ENCODE peak calls at places on chromosomes 7 and 10, in eight cellular contexts. One of them, this sample, is unnamed.

GRCh38 chr10:132148261-132149251 is 38.2 kb upstream of the DPYSL4 start:
- DNase-seq in NAMALWA: no peak
- DNase-seq in stimulated activated CD4-positive, alpha-beta T cell treated with anti-CD3 and anti-CD28 coated beads, Interleukin-1b, Interleukin-23, amount 100 ng/mL, for 4 hours: no peak
- DNase-seq in foreskin fibroblast: no peak
- DNase-seq in body of pancreas: peak; percentile 8
- DNase-seq in activated T-helper 1 cell treated with anti-CD3 and anti-CD28 coated beads, Interleukin-2, amount 50 U/mL, for 16 hours: no peak
- DNase-seq in osteoblast: no peak
- DNase-seq in NCI-H524: no peak
- DNase-seq in this sample: no peak

GRCh38 chr10:80078448-80079311 is at the start of gene TMEM254:
- DNase-seq in stimulated activated CD4-positive, alpha-beta T cell treated with anti-CD3 and anti-CD28 coated beads, Interleukin-1b, Interleukin-23, amount 100 ng/mL, for 4 hours: peak; percentile 84
- DNase-seq in body of pancreas: peak; percentile 94
- DNase-seq in osteoblast: peak; percentile 96
- DNase-seq in activated T-helper 1 cell treated with anti-CD3 and anti-CD28 coated beads, Interleukin-2, amount 50 U/mL, for 16 hours: peak; percentile 73
- DNase-seq in NCI-H524: peak; percentile 54
- DNase-seq in NAMALWA: peak; percentile 79
- DNase-seq in foreskin fibroblast: peak; percentile 87
- DNase-seq in this sample: peak; percentile 83

GRCh38 chr7:42914009-42914725 is 2.3 kb upstream of the C7orf25 start:
- DNase-seq in foreskin fibroblast: no peak
- DNase-seq in osteoblast: peak; percentile 68
- DNase-seq in NCI-H524: no peak
- DNase-seq in activated T-helper 1 cell treated with anti-CD3 and anti-CD28 coated beads, Interleukin-2, amount 50 U/mL, for 16 hours: no peak
- DNase-seq in stimulated activated CD4-positive, alpha-beta T cell treated with anti-CD3 and anti-CD28 coated beads, Interleukin-1b, Interleukin-23, amount 100 ng/mL, for 4 hours: no peak
- DNase-seq in NAMALWA: no peak
- DNase-seq in body of pancreas: no peak
- DNase-seq in this sample: no peak

GRCh38 chr7:47941136-47941844 is 7.0 kb downstream of the PKD1L1 start:
- DNase-seq in NCI-H524: no peak
- DNase-seq in NAMALWA: no peak
- DNase-seq in activated T-helper 1 cell treated with anti-CD3 and anti-CD28 coated beads, Interleukin-2, amount 50 U/mL, for 16 hours: no peak
- DNase-seq in body of pancreas: no peak
- DNase-seq in foreskin fibroblast: peak; percentile 83
- DNase-seq in osteoblast: peak; percentile 95
- DNase-seq in stimulated activated CD4-positive, alpha-beta T cell treated with anti-CD3 and anti-CD28 coated beads, Interleukin-1b, Interleukin-23, amount 100 ng/mL, for 4 hours: no peak
- DNase-seq in this sample: peak; percentile 43

GRCh38 chr10:132257271-132257670 is 50.5 kb downstream of the STK32C start:
- DNase-seq in NCI-H524: no peak
- DNase-seq in NAMALWA: no peak
- DNase-seq in body of pancreas: no peak
- DNase-seq in stimulated activated CD4-positive, alpha-beta T cell treated with anti-CD3 and anti-CD28 coated beads, Interleukin-1b, Interleukin-23, amount 100 ng/mL, for 4 hours: peak; percentile 5
- DNase-seq in osteoblast: peak; percentile 100
- DNase-seq in activated T-helper 1 cell treated with anti-CD3 and anti-CD28 coated beads, Interleukin-2, amount 50 U/mL, for 16 hours: no peak
- DNase-seq in foreskin fibroblast: peak; percentile 50
- DNase-seq in this sample: peak; percentile 6

GRCh38 chr7:159102681-159103381 is 41.8 kb downstream of the VIPR2 start:
- DNase-seq in osteoblast: peak; percentile 73
- DNase-seq in foreskin fibroblast: no peak
- DNase-seq in body of pancreas: peak; percentile 9
- DNase-seq in activated T-helper 1 cell treated with anti-CD3 and anti-CD28 coated beads, Interleukin-2, amount 50 U/mL, for 16 hours: no peak
- DNase-seq in NAMALWA: no peak
- DNase-seq in stimulated activated CD4-positive, alpha-beta T cell treated with anti-CD3 and anti-CD28 coated beads, Interleukin-1b, Interleukin-23, amount 100 ng/mL, for 4 hours: no peak
- DNase-seq in NCI-H524: no peak
- DNase-seq in this sample: no peak

GRCh38 chr10:119315128-119316001 is 108.0 kb downstream of the GRK5 start:
- DNase-seq in activated T-helper 1 cell treated with anti-CD3 and anti-CD28 coated beads, Interleukin-2, amount 50 U/mL, for 16 hours: peak; percentile 27
- DNase-seq in stimulated activated CD4-positive, alpha-beta T cell treated with anti-CD3 and anti-CD28 coated beads, Interleukin-1b, Interleukin-23, amount 100 ng/mL, for 4 hours: peak; percentile 63
- DNase-seq in osteoblast: peak; percentile 97
- DNase-seq in foreskin fibroblast: peak; percentile 85
- DNase-seq in NAMALWA: peak; percentile 27
- DNase-seq in NCI-H524: no peak
- DNase-seq in body of pancreas: no peak
- DNase-seq in this sample: peak; percentile 89

GRCh38 chr10:22252801-22253577 is 35.2 kb upstream of the EBLN1 start:
- DNase-seq in NAMALWA: no peak
- DNase-seq in stimulated activated CD4-positive, alpha-beta T cell treated with anti-CD3 and anti-CD28 coated beads, Interleukin-1b, Interleukin-23, amount 100 ng/mL, for 4 hours: peak; percentile 23
- DNase-seq in body of pancreas: peak; percentile 24
- DNase-seq in osteoblast: peak; percentile 73
- DNase-seq in NCI-H524: no peak
- DNase-seq in foreskin fibroblast: no peak
- DNase-seq in activated T-helper 1 cell treated with anti-CD3 and anti-CD28 coated beads, Interleukin-2, amount 50 U/mL, for 16 hours: peak; percentile 32
- DNase-seq in this sample: no peak

GRCh38 chr7:99270702-99271101 is 1.9 kb upstream of the MYH16 start:
- DNase-seq in NAMALWA: no peak
- DNase-seq in activated T-helper 1 cell treated with anti-CD3 and anti-CD28 coated beads, Interleukin-2, amount 50 U/mL, for 16 hours: no peak
- DNase-seq in osteoblast: no peak
- DNase-seq in NCI-H524: no peak
- DNase-seq in foreskin fibroblast: no peak
- DNase-seq in stimulated activated CD4-positive, alpha-beta T cell treated with anti-CD3 and anti-CD28 coated beads, Interleukin-1b, Interleukin-23, amount 100 ng/mL, for 4 hours: no peak
- DNase-seq in body of pancreas: no peak
- DNase-seq in this sample: no peak

GRCh38 chr10:77506517-77506916 is 131.1 kb downstream of the KCNMA1 start:
- DNase-seq in NCI-H524: no peak
- DNase-seq in stimulated activated CD4-positive, alpha-beta T cell treated with anti-CD3 and anti-CD28 coated beads, Interleukin-1b, Interleukin-23, amount 100 ng/mL, for 4 hours: no peak
- DNase-seq in activated T-helper 1 cell treated with anti-CD3 and anti-CD28 coated beads, Interleukin-2, amount 50 U/mL, for 16 hours: no peak
- DNase-seq in foreskin fibroblast: no peak
- DNase-seq in body of pancreas: no peak
- DNase-seq in NAMALWA: no peak
- DNase-seq in osteoblast: no peak
- DNase-seq in this sample: no peak

GRCh38 chr7:139065323-139065722 is 29.5 kb upstream of the ZC3HAV1L start:
- DNase-seq in NCI-H524: no peak
- DNase-seq in NAMALWA: no peak
- DNase-seq in body of pancreas: no peak
- DNase-seq in foreskin fibroblast: no peak
- DNase-seq in stimulated activated CD4-positive, alpha-beta T cell treated with anti-CD3 and anti-CD28 coated beads, Interleukin-1b, Interleukin-23, amount 100 ng/mL, for 4 hours: no peak
- DNase-seq in osteoblast: no peak
- DNase-seq in activated T-helper 1 cell treated with anti-CD3 and anti-CD28 coated beads, Interleukin-2, amount 50 U/mL, for 16 hours: no peak
- DNase-seq in this sample: no peak

GRCh38 chr10:132616170-132616994 is 78.8 kb downstream of the INPP5A start:
- DNase-seq in NAMALWA: no peak
- DNase-seq in stimulated activated CD4-positive, alpha-beta T cell treated with anti-CD3 and anti-CD28 coated beads, Interleukin-1b, Interleukin-23, amount 100 ng/mL, for 4 hours: peak; percentile 27
- DNase-seq in body of pancreas: peak; percentile 7
- DNase-seq in NCI-H524: no peak
- DNase-seq in osteoblast: no peak
- DNase-seq in activated T-helper 1 cell treated with anti-CD3 and anti-CD28 coated beads, Interleukin-2, amount 50 U/mL, for 16 hours: peak; percentile 15
- DNase-seq in foreskin fibroblast: no peak
- DNase-seq in this sample: no peak

GRCh38 chr10:70355234-70356021 is 27.0 kb downstream of the LRRC20 start:
- DNase-seq in activated T-helper 1 cell treated with anti-CD3 and anti-CD28 coated beads, Interleukin-2, amount 50 U/mL, for 16 hours: no peak
- DNase-seq in foreskin fibroblast: no peak
- DNase-seq in stimulated activated CD4-positive, alpha-beta T cell treated with anti-CD3 and anti-CD28 coated beads, Interleukin-1b, Interleukin-23, amount 100 ng/mL, for 4 hours: no peak
- DNase-seq in NAMALWA: peak; percentile 40
- DNase-seq in body of pancreas: no peak
- DNase-seq in NCI-H524: no peak
- DNase-seq in osteoblast: no peak
- DNase-seq in this sample: no peak

GRCh38 chr10:14584643-14585042 is 190.1 kb downstream of the FAM107B start:
- DNase-seq in osteoblast: no peak
- DNase-seq in foreskin fibroblast: no peak
- DNase-seq in NCI-H524: no peak
- DNase-seq in stimulated activated CD4-positive, alpha-beta T cell treated with anti-CD3 and anti-CD28 coated beads, Interleukin-1b, Interleukin-23, amount 100 ng/mL, for 4 hours: no peak
- DNase-seq in NAMALWA: peak; percentile 33
- DNase-seq in activated T-helper 1 cell treated with anti-CD3 and anti-CD28 coated beads, Interleukin-2, amount 50 U/mL, for 16 hours: no peak
- DNase-seq in body of pancreas: no peak
- DNase-seq in this sample: no peak

GRCh38 chr7:108235451-108236061 is 105.4 kb upstream of the LAMB4 start:
- DNase-seq in body of pancreas: peak; percentile 46
- DNase-seq in osteoblast: peak; percentile 37
- DNase-seq in NCI-H524: no peak
- DNase-seq in activated T-helper 1 cell treated with anti-CD3 and anti-CD28 coated beads, Interleukin-2, amount 50 U/mL, for 16 hours: no peak
- DNase-seq in stimulated activated CD4-positive, alpha-beta T cell treated with anti-CD3 and anti-CD28 coated beads, Interleukin-1b, Interleukin-23, amount 100 ng/mL, for 4 hours: no peak
- DNase-seq in foreskin fibroblast: peak; percentile 40
- DNase-seq in NAMALWA: no peak
- DNase-seq in this sample: no peak

GRCh38 chr10:30725661-30726060 is 96.1 kb upstream of the LYZL2 start:
- DNase-seq in foreskin fibroblast: no peak
- DNase-seq in activated T-helper 1 cell treated with anti-CD3 and anti-CD28 coated beads, Interleukin-2, amount 50 U/mL, for 16 hours: no peak
- DNase-seq in NAMALWA: no peak
- DNase-seq in osteoblast: no peak
- DNase-seq in stimulated activated CD4-positive, alpha-beta T cell treated with anti-CD3 and anti-CD28 coated beads, Interleukin-1b, Interleukin-23, amount 100 ng/mL, for 4 hours: no peak
- DNase-seq in NCI-H524: no peak
- DNase-seq in body of pancreas: no peak
- DNase-seq in this sample: no peak

GRCh38 chr7:111509298-111509697 is 53.0 kb downstream of the IMMP2L start:
- DNase-seq in foreskin fibroblast: no peak
- DNase-seq in activated T-helper 1 cell treated with anti-CD3 and anti-CD28 coated beads, Interleukin-2, amount 50 U/mL, for 16 hours: no peak
- DNase-seq in NAMALWA: no peak
- DNase-seq in body of pancreas: no peak
- DNase-seq in stimulated activated CD4-positive, alpha-beta T cell treated with anti-CD3 and anti-CD28 coated beads, Interleukin-1b, Interleukin-23, amount 100 ng/mL, for 4 hours: no peak
- DNase-seq in NCI-H524: no peak
- DNase-seq in osteoblast: no peak
- DNase-seq in this sample: no peak

GRCh38 chr7:157496426-157497275 is 159.8 kb downstream of the DNAJB6 start:
- DNase-seq in body of pancreas: no peak
- DNase-seq in osteoblast: peak; percentile 62
- DNase-seq in NCI-H524: no peak
- DNase-seq in NAMALWA: no peak
- DNase-seq in foreskin fibroblast: no peak
- DNase-seq in activated T-helper 1 cell treated with anti-CD3 and anti-CD28 coated beads, Interleukin-2, amount 50 U/mL, for 16 hours: no peak
- DNase-seq in stimulated activated CD4-positive, alpha-beta T cell treated with anti-CD3 and anti-CD28 coated beads, Interleukin-1b, Interleukin-23, amount 100 ng/mL, for 4 hours: no peak
- DNase-seq in this sample: no peak

GRCh38 chr7:151014950-151015349 is 9.3 kb downstream of the ATG9B start:
- DNase-seq in NAMALWA: peak; percentile 36
- DNase-seq in body of pancreas: no peak
- DNase-seq in osteoblast: peak; percentile 87
- DNase-seq in stimulated activated CD4-positive, alpha-beta T cell treated with anti-CD3 and anti-CD28 coated beads, Interleukin-1b, Interleukin-23, amount 100 ng/mL, for 4 hours: no peak
- DNase-seq in activated T-helper 1 cell treated with anti-CD3 and anti-CD28 coated beads, Interleukin-2, amount 50 U/mL, for 16 hours: no peak
- DNase-seq in foreskin fibroblast: no peak
- DNase-seq in NCI-H524: no peak
- DNase-seq in this sample: no peak

GRCh38 chr7:25384820-25385560 is 156.7 kb upstream of the NPVF start:
- DNase-seq in stimulated activated CD4-positive, alpha-beta T cell treated with anti-CD3 and anti-CD28 coated beads, Interleukin-1b, Interleukin-23, amount 100 ng/mL, for 4 hours: no peak
- DNase-seq in osteoblast: no peak
- DNase-seq in foreskin fibroblast: no peak
- DNase-seq in NAMALWA: no peak
- DNase-seq in activated T-helper 1 cell treated with anti-CD3 and anti-CD28 coated beads, Interleukin-2, amount 50 U/mL, for 16 hours: no peak
- DNase-seq in body of pancreas: no peak
- DNase-seq in NCI-H524: no peak
- DNase-seq in this sample: no peak

GRCh38 chr10:130141878-130142277 is 5.7 kb downstream of the GLRX3 start:
- DNase-seq in activated T-helper 1 cell treated with anti-CD3 and anti-CD28 coated beads, Interleukin-2, amount 50 U/mL, for 16 hours: no peak
- DNase-seq in NCI-H524: no peak
- DNase-seq in osteoblast: no peak
- DNase-seq in body of pancreas: no peak
- DNase-seq in stimulated activated CD4-positive, alpha-beta T cell treated with anti-CD3 and anti-CD28 coated beads, Interleukin-1b, Interleukin-23, amount 100 ng/mL, for 4 hours: no peak
- DNase-seq in foreskin fibroblast: no peak
- DNase-seq in NAMALWA: peak; percentile 74
- DNase-seq in this sample: no peak

GRCh38 chr10:49187950-49188761 is at the start of gene TMEM273:
- DNase-seq in body of pancreas: peak; percentile 33
- DNase-seq in osteoblast: no peak
- DNase-seq in foreskin fibroblast: no peak
- DNase-seq in NAMALWA: peak; percentile 57
- DNase-seq in activated T-helper 1 cell treated with anti-CD3 and anti-CD28 coated beads, Interleukin-2, amount 50 U/mL, for 16 hours: no peak
- DNase-seq in NCI-H524: no peak
- DNase-seq in stimulated activated CD4-positive, alpha-beta T cell treated with anti-CD3 and anti-CD28 coated beads, Interleukin-1b, Interleukin-23, amount 100 ng/mL, for 4 hours: no peak
- DNase-seq in this sample: no peak

GRCh38 chr10:121062040-121062574 is 210.9 kb downstream of the WDR11 start:
- DNase-seq in foreskin fibroblast: no peak
- DNase-seq in osteoblast: no peak
- DNase-seq in activated T-helper 1 cell treated with anti-CD3 and anti-CD28 coated beads, Interleukin-2, amount 50 U/mL, for 16 hours: no peak
- DNase-seq in body of pancreas: no peak
- DNase-seq in NCI-H524: no peak
- DNase-seq in stimulated activated CD4-positive, alpha-beta T cell treated with anti-CD3 and anti-CD28 coated beads, Interleukin-1b, Interleukin-23, amount 100 ng/mL, for 4 hours: no peak
- DNase-seq in NAMALWA: no peak
- DNase-seq in this sample: no peak

GRCh38 chr10:78309536-78310237 is 276.0 kb downstream of the RPS24 start:
- DNase-seq in body of pancreas: no peak
- DNase-seq in stimulated activated CD4-positive, alpha-beta T cell treated with anti-CD3 and anti-CD28 coated beads, Interleukin-1b, Interleukin-23, amount 100 ng/mL, for 4 hours: no peak
- DNase-seq in osteoblast: no peak
- DNase-seq in NAMALWA: no peak
- DNase-seq in NCI-H524: no peak
- DNase-seq in foreskin fibroblast: no peak
- DNase-seq in activated T-helper 1 cell treated with anti-CD3 and anti-CD28 coated beads, Interleukin-2, amount 50 U/mL, for 16 hours: no peak
- DNase-seq in this sample: no peak

GRCh38 chr10:133230023-133230319 is at the start of gene UTF1:
- DNase-seq in stimulated activated CD4-positive, alpha-beta T cell treated with anti-CD3 and anti-CD28 coated beads, Interleukin-1b, Interleukin-23, amount 100 ng/mL, for 4 hours: no peak
- DNase-seq in body of pancreas: no peak
- DNase-seq in NCI-H524: no peak
- DNase-seq in NAMALWA: no peak
- DNase-seq in activated T-helper 1 cell treated with anti-CD3 and anti-CD28 coated beads, Interleukin-2, amount 50 U/mL, for 16 hours: no peak
- DNase-seq in osteoblast: no peak
- DNase-seq in foreskin fibroblast: no peak
- DNase-seq in this sample: no peak

This sample was measured in stromal cell of bone marrow.